ENCODE peak calls at places on chromosome 7, in six cellular contexts. C is fibroblast of lung, D is lower lobe of right lung, Q is mucosa of descending colon, M is H7, J is BJ. B is an unnamed sample. For H3K36me3, the result is how much of the 10 kb centered on the place peaks cover.

GRCh38 chr7:148975896-148976295 is 52.4 kb downstream of the PDIA4 start:
- DNase-seq in C (no peak), D (no peak), Q (no peak), M (peak), J (no peak), B (no peak)

GRCh38 chr7:87220026-87220733 is 648 bp upstream of the TMEM243 start:
- DNase-seq in C (peak), D (peak), Q (peak), M (peak), J (no peak), B (peak)

GRCh38 chr7:76047811-76048667 is at the start of the genes MDH2 and STYXL1:
- DNase-seq in C (peak), D (peak), Q (peak), M (peak), J (peak), B (peak)

GRCh38 chr7:104275900-104276299 is 52.5 kb upstream of the LHFPL3 start:
- DNase-seq in C (no peak), D (no peak), Q (no peak), M (no peak), J (no peak), B (peak)

GRCh38 chr7:140674356-140674800 is 1.6 kb downstream of the ADCK2 start:
- DNase-seq in C (no peak), D (peak), Q (peak), M (no peak), J (no peak), B (no peak)

GRCh38 chr7:104962781-104963180 is 51.2 kb upstream of the KMT2E start:
- DNase-seq in C (no peak), D (no peak), Q (no peak), M (no peak), J (no peak), B (peak)

GRCh38 chr7:50614721-50615518 is 49.7 kb upstream of the DDC start:
- DNase-seq in C (no peak), D (no peak), Q (no peak), M (no peak), J (no peak), B (peak)

GRCh38 chr7:26413007-26413691 is 121.5 kb downstream of the SNX10 start:
- DNase-seq in C (no peak), D (no peak), Q (no peak), M (no peak), J (no peak), B (no peak)

GRCh38 chr7:94643771-94644545 is 12.0 kb downstream of the SGCE start:
- DNase-seq in C (no peak), D (no peak), Q (no peak), M (no peak), J (no peak), B (peak)

GRCh38 chr7:21844742-21845141 is 101.0 kb downstream of the CDCA7L start:
- DNase-seq in C (peak), D (no peak), Q (no peak), M (no peak), J (no peak), B (peak)

GRCh38 chr7:16189026-16189715 is 232.2 kb downstream of the CRPPA start:
- DNase-seq in C (peak), D (no peak), Q (no peak), M (no peak), J (no peak), B (peak)

GRCh38 chr7:54841772-54842707 is 83.0 kb upstream of the SEC61G start:
- DNase-seq in C (peak), D (peak), Q (no peak), M (peak), J (peak), B (peak)

GRCh38 chr7:36318116-36318515 is 71.5 kb upstream of the ANLN start:
- DNase-seq in C (no peak), D (no peak), Q (no peak), M (no peak), J (no peak), B (no peak)

GRCh38 chr7:45342236-45342635 is 184.6 kb downstream of the RAMP3 start:
- DNase-seq in C (no peak), D (no peak), Q (no peak), M (no peak), J (no peak), B (no peak)

GRCh38 chr7:117630907-117631564 is 151.2 kb downstream of the CFTR start:
- DNase-seq in C (no peak), D (no peak), Q (no peak), M (peak), J (no peak), B (no peak)

GRCh38 chr7:44765579-44766415 is 17.1 kb downstream of the ZMIZ2 start:
- DNase-seq in C (no peak), D (no peak), Q (no peak), M (peak), J (no peak), B (no peak)

GRCh38 chr7:123769371-123769770 is 20.6 kb upstream of the WASL start:
- DNase-seq in C (peak), D (no peak), Q (no peak), M (no peak), J (no peak), B (peak)

GRCh38 chr7:79502151-79502550 is 48.7 kb upstream of the MAGI2 start:
- DNase-seq in C (no peak), D (no peak), Q (no peak), M (peak), J (no peak), B (peak)

GRCh38 chr7:4550117-4550516 is 132.0 kb upstream of the FOXK1 start:
- DNase-seq in C (no peak), D (no peak), Q (no peak), M (no peak), J (no peak), B (no peak)

GRCh38 chr7:141045126-141045841 is 28.6 kb upstream of the TMEM178B start:
- DNase-seq in C (no peak), D (no peak), Q (no peak), M (no peak), J (no peak), B (no peak)

GRCh38 chr7:460374-461117 is 59.1 kb downstream of the PDGFA start:
- DNase-seq in C (no peak), D (peak), Q (peak), M (peak), J (no peak), B (peak)

GRCh38 chr7:112112822-112113255 is 93.4 kb downstream of the DOCK4 start:
- DNase-seq in C (peak), D (no peak), Q (no peak), M (no peak), J (peak), B (peak)

GRCh38 chr7:102875700-102876192 is 37.1 kb upstream of the LRRC17 start:
- DNase-seq in C (peak), D (no peak), Q (no peak), M (no peak), J (peak), B (peak)

GRCh38 chr7:13848576-13849527 is 140.6 kb downstream of the ETV1 start:
- DNase-seq in C (peak), D (no peak), Q (no peak), M (no peak), J (no peak), B (no peak)

GRCh38 chr7:46705416-46706255 is 784.6 kb upstream of the IGFBP3 start:
- DNase-seq in C (peak), D (no peak), Q (no peak), M (no peak), J (peak), B (no peak)

GRCh38 chr7:18866359-18867036 is 250.9 kb downstream of the TWIST1 start:
- DNase-seq in C (peak), D (no peak), Q (no peak), M (no peak), J (peak), B (peak)

GRCh38 chr7:155824195-155824915 is 12.1 kb upstream of the SHH start:
- DNase-seq in C (peak), D (no peak), Q (no peak), M (no peak), J (no peak), B (peak)

GRCh38 chr7:139915864-139916716 is 87.0 kb downstream of the TBXAS1 start:
- DNase-seq in C (peak), D (no peak), Q (no peak), M (no peak), J (peak), B (peak)

GRCh38 chr7:13414661-13415105 is 574.8 kb downstream of the ETV1 start:
- DNase-seq in C (no peak), D (no peak), Q (no peak), M (no peak), J (no peak), B (peak)

GRCh38 chr7:149869867-149870266 is 3.9 kb upstream of the ATP6V0E2 start:
- DNase-seq in C (no peak), D (no peak), Q (no peak), M (no peak), J (no peak), B (no peak)

GRCh38 chr7:142771353-142771723 is 568 bp downstream of the PRSS2 start:
- DNase-seq in C (no peak), D (no peak), Q (no peak), M (no peak), J (no peak), B (no peak)

GRCh38 chr7:111741811-111742240 is 179.5 kb upstream of the IMMP2L start:
- DNase-seq in C (peak), D (peak), Q (no peak), M (peak), J (no peak), B (peak)

GRCh38 chr7:96699219-96699871 is 10.3 kb downstream of the SEM1 start:
- DNase-seq in C (no peak), D (no peak), Q (no peak), M (no peak), J (no peak), B (no peak)
- H3K36me3 ChIP-seq in C (under half), D (under half), Q (under half), M (under half), J (under half), B (under half)

GRCh38 chr7:108492742-108493141 is 33.2 kb downstream of the PNPLA8 start:
- DNase-seq in C (no peak), D (no peak), Q (no peak), M (peak), J (no peak), B (peak)
- H3K36me3 ChIP-seq in C (under half), D (half or more), Q (under half), M (under half), J (under half), B (under half)

GRCh38 chr7:56097700-56098099 is 4.9 kb upstream of the PHKG1 start:
- DNase-seq in C (peak), D (no peak), Q (no peak), M (no peak), J (peak), B (peak)
- H3K36me3 ChIP-seq in C (under half), D (under half), Q (under half), M (under half), J (under half), B (under half)

GRCh38 chr7:146654048-146654447 is 537.4 kb downstream of the CNTNAP2 start:
- DNase-seq in C (no peak), D (no peak), Q (no peak), M (no peak), J (no peak), B (no peak)

GRCh38 chr7:146659732-146660131 is 543.1 kb downstream of the CNTNAP2 start:
- DNase-seq in C (no peak), D (no peak), Q (no peak), M (no peak), J (no peak), B (no peak)

GRCh38 chr7:146658604-146659003 is 542.0 kb downstream of the CNTNAP2 start:
- DNase-seq in C (no peak), D (no peak), Q (no peak), M (no peak), J (no peak), B (no peak)

GRCh38 chr7:146656988-146657387 is 540.4 kb downstream of the CNTNAP2 start:
- DNase-seq in C (no peak), D (no peak), Q (no peak), M (no peak), J (no peak), B (no peak)

DNA sequence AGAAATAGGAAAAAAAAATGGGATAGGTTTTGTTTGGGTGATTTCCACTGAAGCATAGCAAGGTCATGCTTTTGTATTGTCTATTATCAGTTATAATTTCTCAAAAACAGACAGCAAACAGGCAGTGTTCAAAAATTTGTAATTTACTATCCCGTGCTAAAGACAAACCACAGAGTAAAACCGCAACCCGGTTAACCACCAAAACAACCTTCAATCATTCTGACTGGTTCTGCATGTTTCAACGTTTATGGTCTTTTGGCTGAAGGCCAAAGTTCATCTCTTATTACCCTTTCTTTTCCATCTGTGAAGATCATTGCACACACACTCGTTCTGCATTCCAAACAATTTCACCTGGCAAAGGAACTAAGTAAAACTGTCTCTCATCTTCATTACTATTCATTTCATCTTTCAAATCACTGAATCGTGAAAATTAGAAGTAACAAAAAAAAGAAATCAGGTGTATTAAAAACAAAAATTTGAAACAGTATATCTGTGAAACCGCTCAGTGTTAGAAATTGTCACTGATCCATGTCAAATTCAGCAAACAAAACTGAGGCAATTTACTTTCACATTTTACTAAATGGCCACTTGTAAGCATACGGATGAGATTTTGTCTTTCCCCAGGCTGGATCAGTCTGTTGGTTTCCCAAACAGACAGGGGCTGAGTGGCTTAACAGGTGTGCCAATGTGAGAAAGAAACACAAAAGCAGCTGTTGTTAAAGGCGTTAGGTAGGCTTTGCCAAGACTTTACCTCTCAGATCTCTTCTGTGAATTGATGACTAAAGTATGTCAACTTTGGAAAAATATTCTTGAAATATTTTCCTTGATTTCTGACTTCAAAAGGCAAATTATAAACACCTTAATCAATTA is 539.6 kb downstream of the CNTNAP2 start:
- DNase-seq in C (peak), D (no peak), Q (no peak), M (no peak), J (no peak), B (no peak)
- H3K36me3 ChIP-seq in C (under half), D (under half), Q (under half), M (under half), J (under half), B (under half)

GRCh38 chr7:6151994-6152735 is 120.3 kb downstream of the CYTH3 start:
- DNase-seq in C (no peak), D (no peak), Q (no peak), M (peak), J (no peak), B (no peak)

GRCh38 chr7:6146666-6147065 is 115.5 kb downstream of the ANKRD61 start:
- DNase-seq in C (no peak), D (no peak), Q (no peak), M (no peak), J (no peak), B (no peak)

GRCh38 chr7:6147627-6148026 is 116.5 kb downstream of the ANKRD61 start:
- DNase-seq in C (no peak), D (no peak), Q (no peak), M (no peak), J (no peak), B (no peak)

GRCh38 chr7:6149996-6150395 is 118.8 kb downstream of the ANKRD61 start:
- DNase-seq in C (no peak), D (no peak), Q (no peak), M (no peak), J (no peak), B (no peak)

GRCh38 chr7:6148724-6149360 is 117.7 kb downstream of the ANKRD61 start:
- DNase-seq in C (no peak), D (no peak), Q (no peak), M (no peak), J (no peak), B (no peak)
- H3K36me3 ChIP-seq in C (under half), D (half or more), Q (under half), M (under half), J (under half), B (under half)

DNA sequence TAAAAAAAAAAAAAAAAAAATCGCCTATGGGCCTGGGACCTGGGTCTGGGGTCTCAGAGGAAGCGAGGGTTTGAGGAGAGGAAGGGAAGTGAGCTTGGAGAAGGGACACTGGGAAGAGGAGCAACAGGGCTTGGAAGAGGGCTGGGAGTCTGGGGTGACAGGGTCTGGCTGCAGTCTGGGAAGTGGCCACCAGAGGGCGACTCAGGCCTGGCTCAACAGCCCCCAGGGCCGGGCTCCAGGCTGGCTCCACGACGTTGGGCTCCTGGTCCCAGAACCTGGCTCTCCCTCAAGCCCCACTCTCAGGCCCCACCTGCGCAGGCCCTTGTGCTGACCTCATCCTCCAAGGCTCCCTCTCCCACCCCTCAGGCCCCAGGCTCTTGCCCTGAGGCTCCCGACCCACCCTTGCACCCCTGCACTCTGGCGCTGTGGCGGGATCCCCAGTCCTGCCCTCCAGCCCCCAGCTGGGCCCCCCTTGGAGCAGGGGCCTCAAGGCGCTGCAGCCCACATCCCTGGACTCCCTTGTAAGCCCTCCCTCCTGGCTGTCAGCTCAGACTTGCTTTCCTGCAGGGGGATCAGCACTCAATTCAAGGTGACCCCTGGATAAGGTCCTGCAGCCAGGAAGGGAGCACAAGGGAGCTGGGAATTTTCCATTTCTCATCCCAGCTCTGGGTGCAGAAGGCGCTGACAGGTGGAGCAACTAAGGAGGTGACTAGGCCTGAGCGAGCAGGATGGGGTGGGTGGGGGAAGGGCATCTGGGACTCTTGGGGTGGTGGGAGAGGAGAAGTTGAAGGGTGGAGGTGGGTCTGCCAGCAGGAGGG is 5.4 kb upstream of the SPACDR start:
- DNase-seq in C (peak), D (peak), Q (peak), M (peak), J (no peak), B (peak)
- H3K36me3 ChIP-seq in C (under half), D (half or more), Q (under half), M (under half), J (under half), B (under half)

DNA sequence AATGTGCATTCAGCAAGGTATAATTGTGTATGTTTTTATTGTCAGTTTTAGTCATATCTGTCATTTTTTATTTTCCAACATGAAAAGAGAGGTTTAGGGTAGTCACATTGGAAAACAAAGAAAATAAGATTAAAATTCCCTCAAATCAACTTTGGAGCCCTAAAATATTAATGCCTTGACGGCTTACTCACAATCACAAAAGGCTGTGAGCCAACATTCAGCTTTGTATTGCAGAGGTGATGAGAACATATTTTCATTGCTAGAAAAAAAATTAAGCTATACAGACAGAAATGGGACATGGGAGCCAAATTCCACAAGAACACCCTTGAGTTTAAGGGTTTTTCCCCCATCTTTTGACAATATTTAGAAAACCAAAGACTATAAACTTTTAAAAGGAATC is 30.2 kb downstream of the CALD1 start:
- DNase-seq in C (no peak), D (no peak), Q (no peak), M (no peak), J (no peak), B (no peak)
- H3K36me3 ChIP-seq in C (under half), D (under half), Q (under half), M (under half), J (under half), B (under half)

GRCh38 chr7:78062214-78062613 is 263.6 kb downstream of the PHTF2 start:
- DNase-seq in C (no peak), D (no peak), Q (no peak), M (no peak), J (no peak), B (no peak)

GRCh38 chr7:78071821-78072590 is 273.4 kb downstream of the PHTF2 start:
- DNase-seq in C (no peak), D (peak), Q (no peak), M (no peak), J (no peak), B (no peak)

GRCh38 chr7:78063758-78064157 is 265.2 kb downstream of the PHTF2 start:
- DNase-seq in C (no peak), D (no peak), Q (no peak), M (no peak), J (no peak), B (no peak)

GRCh38 chr7:78066599-78066998 is 268.0 kb downstream of the PHTF2 start:
- DNase-seq in C (no peak), D (no peak), Q (no peak), M (no peak), J (no peak), B (no peak)
- H3K36me3 ChIP-seq in C (under half), D (under half), Q (under half), M (under half), J (under half), B (under half)

GRCh38 chr7:99038086-99038855 is 105.6 kb downstream of the SMURF1 start:
- DNase-seq in C (no peak), D (no peak), Q (no peak), M (no peak), J (no peak), B (no peak)

GRCh38 chr7:99034932-99035722 is 108.8 kb downstream of the SMURF1 start:
- DNase-seq in C (no peak), D (no peak), Q (no peak), M (no peak), J (no peak), B (no peak)

GRCh38 chr7:99035723-99036530 is 108.0 kb downstream of the SMURF1 start:
- DNase-seq in C (no peak), D (no peak), Q (no peak), M (no peak), J (no peak), B (no peak)

GRCh38 chr7:99037327-99037940 is 106.5 kb downstream of the SMURF1 start:
- DNase-seq in C (no peak), D (no peak), Q (no peak), M (no peak), J (no peak), B (no peak)

GRCh38 chr7:99036531-99037175 is 107.3 kb downstream of the SMURF1 start:
- DNase-seq in C (peak), D (no peak), Q (no peak), M (peak), J (no peak), B (no peak)
- H3K36me3 ChIP-seq in C (under half), D (half or more), Q (under half), M (under half), J (under half), B (half or more)

GRCh38 chr7:32580646-32581045 is 85.4 kb downstream of the AVL9 start:
- DNase-seq in C (no peak), D (no peak), Q (no peak), M (no peak), J (no peak), B (no peak)
- H3K36me3 ChIP-seq in C (under half), D (half or more), Q (under half), M (under half), J (under half), B (under half)

B was measured in bronchial epithelial cell.